ENCODE peak calls at places on chromosomes 7 and 10, in ten cellular contexts. N, P, U, A, L, G, F, I, X and B are unnamed samples.

GRCh38 chr7:124799448-124799847 is 33.9 kb upstream of the GPR37 start:
- DNase-seq in F (no peak), L (no peak), U (no peak), P (no peak), N (no peak), A (no peak), I (no peak), X (no peak), G (no peak), B (no peak)

GRCh38 chr10:100009283-100009792 is 409 bp downstream of the DNMBP start:
- DNase-seq in F (peak), I (peak), A (no peak), G (no peak), U (peak), L (no peak), N (peak), P (peak), X (no peak), B (peak)

GRCh38 chr7:151453326-151453791 is 13.4 kb upstream of the CRYGN start:
- DNase-seq in A (no peak), L (no peak), U (no peak), I (no peak), N (no peak), G (no peak), F (no peak), X (no peak), P (no peak), B (no peak)

GRCh38 chr7:5429857-5430611 is 6.4 kb upstream of the TNRC18 start:
- DNase-seq in F (peak), N (peak), G (peak), I (no peak), L (no peak), X (no peak), U (peak), A (peak), P (no peak), B (peak)

GRCh38 chr7:139680676-139681462 is 96.9 kb downstream of the HIPK2 start:
- DNase-seq in U (peak), I (peak), A (peak), P (no peak), N (peak), F (no peak), G (peak), L (peak), X (peak), B (peak)

GRCh38 chr10:127720903-127721302 is 16.1 kb upstream of the FOXI2 start:
- DNase-seq in N (no peak), L (no peak), P (no peak), A (no peak), F (no peak), I (no peak), U (no peak), G (no peak), X (no peak), B (no peak)

GRCh38 chr7:45162311-45162845 is 4.8 kb downstream of the RAMP3 start:
- DNase-seq in A (no peak), F (no peak), G (no peak), X (no peak), N (no peak), P (no peak), I (no peak), U (no peak), L (no peak), B (no peak)

GRCh38 chr7:29204491-29205281 is 10.1 kb downstream of the CHN2 start:
- DNase-seq in N (no peak), I (no peak), U (no peak), A (no peak), P (no peak), G (no peak), X (no peak), L (no peak), F (no peak), B (no peak)

GRCh38 chr10:95841711-95842498 is 65.9 kb upstream of the CC2D2B start:
- DNase-seq in A (peak), L (peak), U (peak), N (peak), P (no peak), I (peak), G (peak), F (peak), X (no peak), B (peak)

GRCh38 chr7:100162874-100163533 is 4.5 kb upstream of the TRAPPC14 start:
- DNase-seq in X (no peak), U (peak), L (no peak), G (peak), I (no peak), P (no peak), A (peak), F (no peak), N (peak), B (no peak)

GRCh38 chr7:120979765-120980499 is 8.6 kb upstream of the CPED1 start:
- DNase-seq in N (no peak), F (no peak), A (no peak), L (no peak), P (no peak), X (no peak), U (no peak), I (no peak), G (no peak), B (no peak)

GRCh38 chr7:139716156-139716942 is 61.4 kb downstream of the HIPK2 start:
- DNase-seq in F (no peak), X (no peak), A (no peak), N (no peak), P (no peak), U (no peak), I (no peak), L (no peak), G (no peak), B (no peak)

GRCh38 chr7:124930173-124930623 is 573 bp upstream of the POT1 start:
- DNase-seq in U (no peak), N (no peak), P (no peak), X (no peak), G (no peak), L (no peak), F (no peak), A (no peak), I (no peak), B (no peak)

GRCh38 chr7:151233804-151234203 is 1.5 kb downstream of the CHPF2 start:
- DNase-seq in X (no peak), L (no peak), F (no peak), G (no peak), P (no peak), U (no peak), I (no peak), A (no peak), N (no peak), B (no peak)

GRCh38 chr7:44881610-44882009 is 3.7 kb downstream of the PURB start:
- DNase-seq in F (no peak), P (no peak), L (no peak), X (no peak), N (peak), G (no peak), I (no peak), U (peak), A (peak), B (no peak)

GRCh38 chr10:63554666-63555065 is 33.5 kb downstream of the REEP3 start:
- DNase-seq in N (peak), F (no peak), L (peak), U (peak), I (no peak), G (peak), P (no peak), X (peak), A (peak), B (no peak)